ENCODE peak calls at places on chromosome 3, in four cellular contexts. One of them, this sample, is unnamed.

GRCh38 chr3:12629560-12629959 is 34.4 kb downstream of the RAF1 start:
- DNase-seq in K562: no peak
- DNase-seq in A549: no peak
- DNase-seq in GM12878: no peak
- DNase-seq in this sample: peak

GRCh38 chr3:58044656-58045055 is 36.4 kb downstream of the FLNB start:
- DNase-seq in A549: no peak
- DNase-seq in K562: no peak
- DNase-seq in GM12878: no peak
- DNase-seq in this sample: peak

GRCh38 chr3:160826408-160826807 is 70.4 kb downstream of the PPM1L start:
- DNase-seq in GM12878: no peak
- DNase-seq in A549: no peak
- DNase-seq in K562: no peak
- DNase-seq in this sample: no peak

GRCh38 chr3:38157562-38157961 is 7.8 kb upstream of the OXSR1 start:
- DNase-seq in GM12878: no peak
- DNase-seq in A549: no peak
- DNase-seq in K562: no peak
- DNase-seq in this sample: no peak

GRCh38 chr3:85360742-85361387 is 402.1 kb downstream of the CADM2 start:
- DNase-seq in K562: peak
- DNase-seq in GM12878: peak
- DNase-seq in A549: peak
- DNase-seq in this sample: peak

GRCh38 chr3:138455801-138456716 is 21.6 kb downstream of the ESYT3 start:
- DNase-seq in A549: no peak
- DNase-seq in K562: no peak
- DNase-seq in GM12878: no peak
- DNase-seq in this sample: no peak

GRCh38 chr3:151330899-151331298 is 1.6 kb upstream of the P2RY13 start:
- DNase-seq in K562: no peak
- DNase-seq in A549: no peak
- DNase-seq in GM12878: no peak
- DNase-seq in this sample: peak

GRCh38 chr3:72836923-72837322 is 11.3 kb downstream of the SHQ1 start:
- DNase-seq in A549: no peak
- DNase-seq in K562: no peak
- DNase-seq in GM12878: no peak
- DNase-seq in this sample: no peak

GRCh38 chr3:78889345-78889744 is 878.5 kb downstream of the ROBO1 start:
- DNase-seq in K562: no peak
- DNase-seq in A549: no peak
- DNase-seq in GM12878: no peak
- DNase-seq in this sample: no peak

GRCh38 chr3:138681463-138682215 is 73.1 kb downstream of the FAIM start:
- DNase-seq in K562: no peak
- DNase-seq in GM12878: no peak
- DNase-seq in A549: no peak
- DNase-seq in this sample: no peak

GRCh38 chr3:191397771-191398170 is 63.2 kb upstream of the PYDC2 start:
- DNase-seq in GM12878: no peak
- DNase-seq in A549: no peak
- DNase-seq in K562: no peak
- DNase-seq in this sample: peak

GRCh38 chr3:125431391-125431790 is 56.3 kb upstream of the ZNF148 start:
- DNase-seq in A549: no peak
- DNase-seq in GM12878: no peak
- DNase-seq in K562: no peak
- DNase-seq in this sample: peak

GRCh38 chr3:16055606-16056209 is 118.8 kb upstream of the GALNT15 start:
- DNase-seq in K562: no peak
- DNase-seq in GM12878: no peak
- DNase-seq in A549: no peak
- DNase-seq in this sample: no peak

DNA sequence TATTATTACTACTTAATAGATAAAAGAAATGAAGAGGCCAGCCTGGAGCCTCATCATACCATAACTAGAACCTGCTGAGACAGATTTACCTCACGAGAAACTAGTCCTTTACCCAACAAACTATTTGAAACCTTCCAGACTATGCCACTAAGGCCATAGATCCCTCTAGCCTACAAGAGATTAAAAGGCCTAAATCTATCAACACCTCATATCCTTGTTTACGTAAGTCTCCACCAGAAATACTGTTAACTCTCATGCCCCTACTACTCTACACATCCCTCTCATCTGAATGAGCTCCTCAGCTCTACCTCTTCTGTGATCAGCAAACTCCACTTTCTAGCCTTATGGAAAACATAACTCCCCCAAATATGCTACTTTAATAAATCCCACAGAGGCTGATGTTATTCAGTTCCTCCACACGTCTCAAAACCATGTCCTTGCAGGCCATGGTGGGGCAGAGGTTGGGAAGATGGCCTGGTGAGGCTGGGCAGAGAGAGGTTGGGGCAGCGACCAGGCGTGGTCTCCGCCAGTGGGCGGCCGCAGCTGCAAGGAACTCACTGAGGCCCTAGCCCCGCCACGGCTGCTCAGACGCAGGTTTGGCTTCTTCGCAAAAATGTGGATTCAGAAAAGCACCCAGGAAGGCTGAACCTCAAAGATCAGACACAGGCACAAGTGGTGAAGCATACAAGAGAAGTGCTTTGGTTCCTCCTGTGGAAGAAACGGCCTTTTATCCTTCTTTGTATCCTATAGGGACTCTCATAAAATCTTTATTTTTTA is 65.8 kb downstream of the GSK3B start:
- DNase-seq in K562: no peak
- DNase-seq in GM12878: no peak
- DNase-seq in A549: no peak
- DNase-seq in this sample: no peak
- TF ChIP-seq ELK1 in K562: no peak
- TF ChIP-seq ELK1 in GM12878: no peak
- TF ChIP-seq ELK1 in A549: no peak
- TF ChIP-seq ELK1 in this sample: no peak

GRCh38 chr3:116966649-116967048 is 257.1 kb downstream of the TUSC7 start:
- DNase-seq in A549: no peak
- DNase-seq in K562: no peak
- DNase-seq in GM12878: no peak
- DNase-seq in this sample: peak

GRCh38 chr3:116969646-116970045 is 260.1 kb downstream of the TUSC7 start:
- DNase-seq in GM12878: no peak
- DNase-seq in K562: no peak
- DNase-seq in A549: no peak
- DNase-seq in this sample: no peak

DNA sequence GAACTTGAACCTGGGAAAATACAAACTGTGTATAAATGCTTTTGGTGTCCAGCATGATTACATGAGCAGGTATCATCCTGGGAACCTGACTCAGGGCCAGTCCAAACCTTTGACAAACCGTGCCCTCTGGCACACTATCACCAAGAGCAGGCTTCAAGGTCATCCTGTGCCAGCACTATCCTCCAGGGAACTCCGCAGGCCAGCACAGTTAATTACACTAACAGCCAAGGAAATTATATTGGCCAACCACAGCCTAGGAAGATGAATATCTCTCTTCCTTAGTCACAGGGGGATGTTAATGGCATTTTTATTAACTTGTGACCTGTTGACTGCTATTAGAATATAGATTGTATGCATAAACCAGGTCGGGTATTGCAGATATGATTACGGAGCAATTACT is 262.0 kb downstream of the TUSC7 start:
- DNase-seq in K562: no peak
- DNase-seq in GM12878: no peak
- DNase-seq in A549: no peak
- DNase-seq in this sample: no peak
- TF ChIP-seq ELK1 in K562: no peak
- TF ChIP-seq ELK1 in GM12878: no peak
- TF ChIP-seq ELK1 in A549: no peak
- TF ChIP-seq ELK1 in this sample: no peak

GRCh38 chr3:50320853-50321145 is 1.7 kb downstream of the HYAL2 start:
- DNase-seq in A549: no peak
- DNase-seq in K562: no peak
- DNase-seq in GM12878: no peak
- DNase-seq in this sample: no peak
- TF ChIP-seq ELK1 in A549: no peak
- TF ChIP-seq ELK1 in K562: no peak
- TF ChIP-seq ELK1 in GM12878: no peak
- TF ChIP-seq ELK1 in this sample: no peak

GRCh38 chr3:147297756-147298155 is 108.6 kb downstream of the ZIC4 start:
- DNase-seq in A549: no peak
- DNase-seq in GM12878: no peak
- DNase-seq in K562: no peak
- DNase-seq in this sample: peak
- TF ChIP-seq ELK1 in A549: no peak
- TF ChIP-seq ELK1 in GM12878: no peak
- TF ChIP-seq ELK1 in K562: no peak
- TF ChIP-seq ELK1 in this sample: no peak

GRCh38 chr3:13812039-13812438 is 67.8 kb downstream of the WNT7A start:
- DNase-seq in GM12878: no peak
- DNase-seq in A549: no peak
- DNase-seq in K562: no peak
- DNase-seq in this sample: no peak
- TF ChIP-seq ELK1 in GM12878: no peak
- TF ChIP-seq ELK1 in A549: no peak
- TF ChIP-seq ELK1 in K562: no peak
- TF ChIP-seq ELK1 in this sample: no peak

DNA sequence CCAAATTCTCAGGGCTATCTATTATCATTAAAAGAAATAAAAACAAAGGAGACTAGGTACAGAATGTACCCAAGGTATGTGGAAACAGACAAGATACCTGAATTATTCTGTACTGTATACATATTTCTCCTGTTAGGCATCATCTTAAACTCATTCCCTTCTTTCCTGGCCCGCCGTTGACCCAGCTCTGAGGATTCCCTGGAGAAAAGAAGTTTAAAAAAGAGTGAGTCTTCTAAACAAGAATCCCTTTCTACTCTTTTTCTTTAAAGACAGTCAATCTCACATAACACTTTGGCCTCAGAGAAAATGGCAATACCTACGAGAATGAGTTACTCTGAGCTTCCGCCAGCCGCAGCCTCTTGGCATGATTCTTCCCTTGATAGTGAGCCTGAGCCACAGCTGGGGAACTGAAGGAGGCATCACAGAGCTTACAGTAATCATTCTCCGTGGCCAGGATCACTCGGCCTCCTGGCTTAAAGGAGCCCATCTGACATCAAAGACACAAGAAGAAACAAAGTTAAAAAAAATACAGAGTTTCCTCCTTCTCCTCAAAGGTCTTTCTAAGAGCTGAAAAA is 44.2 kb downstream of the ZMAT3 start:
- DNase-seq in K562: no peak
- DNase-seq in GM12878: no peak
- DNase-seq in A549: no peak
- DNase-seq in this sample: peak
- TF ChIP-seq ELK1 in K562: no peak
- TF ChIP-seq ELK1 in GM12878: no peak
- TF ChIP-seq ELK1 in A549: no peak
- TF ChIP-seq ELK1 in this sample: no peak

DNA sequence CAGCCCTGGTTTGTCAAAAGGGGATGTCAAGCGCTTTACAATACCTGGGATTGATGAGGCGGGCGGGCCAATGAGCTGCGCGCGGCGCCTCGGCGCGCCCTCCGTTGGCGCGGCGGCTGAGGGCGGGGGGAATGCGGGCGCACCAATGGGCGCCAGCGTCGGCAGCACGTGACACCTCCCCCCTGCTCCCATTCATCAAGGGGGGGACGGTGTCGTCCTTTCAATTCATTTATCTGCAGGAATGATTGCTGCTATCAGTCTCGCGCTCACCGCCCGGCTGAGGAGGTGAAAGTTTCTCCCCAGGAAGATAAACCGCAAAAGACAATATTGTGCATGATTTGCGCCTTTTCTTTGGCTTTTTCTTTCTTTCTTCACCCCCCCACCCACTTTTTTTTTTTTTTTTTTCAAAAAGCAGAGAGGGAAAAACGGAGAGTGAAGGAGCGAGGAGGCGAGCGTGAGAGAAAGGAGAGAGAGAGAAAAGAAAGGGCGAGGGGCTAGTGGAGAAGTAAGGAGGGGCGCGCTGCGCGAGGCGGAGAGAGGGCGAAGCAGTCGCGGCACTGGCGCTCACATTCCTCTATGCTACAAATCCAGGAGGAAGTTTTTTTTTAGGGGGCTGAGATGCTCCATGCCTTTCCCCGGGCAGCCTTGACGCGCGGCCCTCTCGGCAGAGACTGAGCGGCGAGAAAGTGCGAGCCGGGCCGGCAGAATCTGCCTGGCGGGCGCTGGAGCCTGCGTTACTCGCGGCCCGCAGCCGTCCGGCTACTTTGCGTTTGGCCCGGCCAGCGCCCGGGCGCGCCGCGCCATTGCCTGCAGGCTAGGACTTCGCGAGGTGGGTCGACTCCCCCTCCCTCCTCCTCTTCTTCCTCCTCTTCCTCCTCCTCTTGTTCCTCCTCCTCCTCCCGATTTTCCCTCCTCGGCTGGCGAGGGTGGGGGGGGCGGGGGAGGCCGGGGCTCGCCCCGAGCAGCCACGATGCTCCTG is at the start of gene ZIC1:
- DNase-seq in K562: no peak
- DNase-seq in A549: no peak
- DNase-seq in GM12878: no peak
- DNase-seq in this sample: no peak
- TF ChIP-seq ELK1 in K562: no peak
- TF ChIP-seq ELK1 in A549: no peak
- TF ChIP-seq ELK1 in GM12878: no peak
- TF ChIP-seq ELK1 in this sample: no peak